ENCODE peak calls at places on chromosomes 12 and 14, in five cellular contexts. One of them, this sample, is unnamed.
A peak's percentile ranks its signal among the peaks of the same experiment; 100 is the strongest.

GRCh38 chr14:21860172-21860571 is 186.6 kb upstream of the OR4E1 start:
- DNase-seq in frontal cortex: no peak
- DNase-seq in EH: no peak
- DNase-seq in stimulated activated CD4-positive, alpha-beta T cell treated with anti-CD3 and anti-CD28 coated beads, Interleukin-2, amount 100 ng/mL, for 24 hours: peak; percentile 43
- DNase-seq in activated CD4-positive, alpha-beta T cell treated with anti-CD3 and anti-CD28 coated beads, Interleukin-2, amount 10 ng/mL, durations not matched to agents 7 days and 5 days: peak; percentile 63
- DNase-seq in this sample: peak; percentile 3

GRCh38 chr12:116150001-116150400 is 127.5 kb downstream of the MED13L start:
- DNase-seq in frontal cortex: no peak
- DNase-seq in EH: peak; percentile 44
- DNase-seq in stimulated activated CD4-positive, alpha-beta T cell treated with anti-CD3 and anti-CD28 coated beads, Interleukin-2, amount 100 ng/mL, for 24 hours: no peak
- DNase-seq in activated CD4-positive, alpha-beta T cell treated with anti-CD3 and anti-CD28 coated beads, Interleukin-2, amount 10 ng/mL, durations not matched to agents 7 days and 5 days: no peak
- DNase-seq in this sample: no peak

GRCh38 chr14:89958966-89959365 is 3.2 kb downstream of the TDP1 start:
- DNase-seq in frontal cortex: no peak
- DNase-seq in EH: no peak
- DNase-seq in stimulated activated CD4-positive, alpha-beta T cell treated with anti-CD3 and anti-CD28 coated beads, Interleukin-2, amount 100 ng/mL, for 24 hours: no peak
- DNase-seq in activated CD4-positive, alpha-beta T cell treated with anti-CD3 and anti-CD28 coated beads, Interleukin-2, amount 10 ng/mL, durations not matched to agents 7 days and 5 days: no peak
- DNase-seq in this sample: no peak

GRCh38 chr12:130063866-130064265 is 98.4 kb upstream of the FZD10 start:
- DNase-seq in frontal cortex: no peak
- DNase-seq in EH: no peak
- DNase-seq in stimulated activated CD4-positive, alpha-beta T cell treated with anti-CD3 and anti-CD28 coated beads, Interleukin-2, amount 100 ng/mL, for 24 hours: no peak
- DNase-seq in activated CD4-positive, alpha-beta T cell treated with anti-CD3 and anti-CD28 coated beads, Interleukin-2, amount 10 ng/mL, durations not matched to agents 7 days and 5 days: no peak
- DNase-seq in this sample: no peak

GRCh38 chr12:4251228-4251891 is 22.2 kb upstream of the CCND2 start:
- DNase-seq in frontal cortex: no peak
- DNase-seq in EH: no peak
- DNase-seq in stimulated activated CD4-positive, alpha-beta T cell treated with anti-CD3 and anti-CD28 coated beads, Interleukin-2, amount 100 ng/mL, for 24 hours: peak; percentile 30
- DNase-seq in activated CD4-positive, alpha-beta T cell treated with anti-CD3 and anti-CD28 coated beads, Interleukin-2, amount 10 ng/mL, durations not matched to agents 7 days and 5 days: no peak
- DNase-seq in this sample: no peak

GRCh38 chr14:103576371-103577024 is 13.7 kb downstream of the COA8 start:
- DNase-seq in frontal cortex: no peak
- DNase-seq in EH: peak; percentile 93
- DNase-seq in stimulated activated CD4-positive, alpha-beta T cell treated with anti-CD3 and anti-CD28 coated beads, Interleukin-2, amount 100 ng/mL, for 24 hours: no peak
- DNase-seq in activated CD4-positive, alpha-beta T cell treated with anti-CD3 and anti-CD28 coated beads, Interleukin-2, amount 10 ng/mL, durations not matched to agents 7 days and 5 days: no peak
- DNase-seq in this sample: peak; percentile 74

GRCh38 chr14:104252256-104253215 is 114.1 kb downstream of the KIF26A start:
- DNase-seq in frontal cortex: no peak
- DNase-seq in EH: no peak
- DNase-seq in stimulated activated CD4-positive, alpha-beta T cell treated with anti-CD3 and anti-CD28 coated beads, Interleukin-2, amount 100 ng/mL, for 24 hours: peak; percentile 4
- DNase-seq in activated CD4-positive, alpha-beta T cell treated with anti-CD3 and anti-CD28 coated beads, Interleukin-2, amount 10 ng/mL, durations not matched to agents 7 days and 5 days: no peak
- DNase-seq in this sample: no peak

GRCh38 chr14:104933721-104934379 is 9.2 kb downstream of the PLD4 start:
- DNase-seq in frontal cortex: no peak
- DNase-seq in EH: no peak
- DNase-seq in stimulated activated CD4-positive, alpha-beta T cell treated with anti-CD3 and anti-CD28 coated beads, Interleukin-2, amount 100 ng/mL, for 24 hours: no peak
- DNase-seq in activated CD4-positive, alpha-beta T cell treated with anti-CD3 and anti-CD28 coated beads, Interleukin-2, amount 10 ng/mL, durations not matched to agents 7 days and 5 days: no peak
- DNase-seq in this sample: no peak

GRCh38 chr14:20415723-20416622 is 2.7 kb upstream of the TEP1 start:
- DNase-seq in frontal cortex: no peak
- DNase-seq in EH: peak; percentile 65
- DNase-seq in stimulated activated CD4-positive, alpha-beta T cell treated with anti-CD3 and anti-CD28 coated beads, Interleukin-2, amount 100 ng/mL, for 24 hours: peak; percentile 35
- DNase-seq in activated CD4-positive, alpha-beta T cell treated with anti-CD3 and anti-CD28 coated beads, Interleukin-2, amount 10 ng/mL, durations not matched to agents 7 days and 5 days: peak; percentile 60
- DNase-seq in this sample: peak; percentile 78

GRCh38 chr12:130661059-130661458 is 55.0 kb downstream of the RIMBP2 start:
- DNase-seq in frontal cortex: no peak
- DNase-seq in EH: no peak
- DNase-seq in stimulated activated CD4-positive, alpha-beta T cell treated with anti-CD3 and anti-CD28 coated beads, Interleukin-2, amount 100 ng/mL, for 24 hours: no peak
- DNase-seq in activated CD4-positive, alpha-beta T cell treated with anti-CD3 and anti-CD28 coated beads, Interleukin-2, amount 10 ng/mL, durations not matched to agents 7 days and 5 days: no peak
- DNase-seq in this sample: no peak

GRCh38 chr12:92107094-92107493 is 38.6 kb downstream of the BTG1 start:
- DNase-seq in frontal cortex: no peak
- DNase-seq in EH: no peak
- DNase-seq in stimulated activated CD4-positive, alpha-beta T cell treated with anti-CD3 and anti-CD28 coated beads, Interleukin-2, amount 100 ng/mL, for 24 hours: no peak
- DNase-seq in activated CD4-positive, alpha-beta T cell treated with anti-CD3 and anti-CD28 coated beads, Interleukin-2, amount 10 ng/mL, durations not matched to agents 7 days and 5 days: no peak
- DNase-seq in this sample: no peak